ENCODE peak calls at places on chromosomes 7 and 10, in five cellular contexts. E, B, T, L and Y are unnamed samples.

GRCh38 chr10:100009793-100010676 is at the start of gene DNMBP:
- DNase-seq in E (peak), B (peak), T (peak), L (peak), Y (peak)

GRCh38 chr7:27030393-27031001 is 65.3 kb downstream of the HOXA1 start:
- DNase-seq in E (no peak), B (no peak), T (no peak), L (no peak), Y (no peak)

GRCh38 chr7:149497467-149498261 is at the start of gene ZNF746:
- DNase-seq in E (peak), B (peak), T (peak), L (peak), Y (peak)

GRCh38 chr10:27496137-27496536 is 8.0 kb upstream of the RAB18 start:
- DNase-seq in E (no peak), B (no peak), T (no peak), L (no peak), Y (no peak)

GRCh38 chr10:84337199-84337598 is 8.8 kb downstream of the CCSER2 start:
- DNase-seq in E (no peak), B (no peak), T (no peak), L (no peak), Y (no peak)

GRCh38 chr7:93232673-93233018 is 480 bp downstream of the VPS50 start:
- DNase-seq in E (no peak), B (no peak), T (no peak), L (no peak), Y (no peak)

GRCh38 chr7:152176797-152177196 is 151.3 kb downstream of the GALNT11 start:
- DNase-seq in E (no peak), B (no peak), T (no peak), L (no peak), Y (no peak)

GRCh38 chr7:6392712-6393666 is 54.8 kb downstream of the DAGLB start:
- DNase-seq in E (peak), B (peak), T (peak), L (peak), Y (peak)

GRCh38 chr10:6748981-6749630 is 169.0 kb upstream of the PRKCQ start:
- DNase-seq in E (no peak), B (no peak), T (peak), L (no peak), Y (no peak)

GRCh38 chr7:1768835-1769234 is 98.8 kb downstream of the ELFN1 start:
- DNase-seq in E (no peak), B (no peak), T (no peak), L (no peak), Y (no peak)

GRCh38 chr10:34526758-34527730 is 288.1 kb downstream of the PARD3 start:
- DNase-seq in E (no peak), B (no peak), T (no peak), L (no peak), Y (no peak)

GRCh38 chr7:28157826-28158416 is 22.7 kb downstream of the JAZF1 start:
- DNase-seq in E (no peak), B (no peak), T (no peak), L (no peak), Y (no peak)

GRCh38 chr7:3000566-3000965 is 43.1 kb downstream of the CARD11 start:
- DNase-seq in E (no peak), B (no peak), T (no peak), L (no peak), Y (peak)

GRCh38 chr10:11654659-11655058 is 43.2 kb upstream of the USP6NL start:
- DNase-seq in E (no peak), B (no peak), T (no peak), L (no peak), Y (peak)

GRCh38 chr7:149772236-149772820 is 1.1 kb downstream of the ZNF467 start:
- DNase-seq in E (peak), B (peak), T (no peak), L (no peak), Y (peak)

GRCh38 chr7:158957507-158957900 is 101.1 kb downstream of the DYNC2I1 start:
- DNase-seq in E (no peak), B (no peak), T (no peak), L (no peak), Y (no peak)

GRCh38 chr10:7196284-7196683 is 214.6 kb downstream of the SFMBT2 start:
- DNase-seq in E (no peak), B (no peak), T (no peak), L (peak), Y (no peak)

GRCh38 chr7:22361795-22362194 is 4.8 kb upstream of the RAPGEF5 start:
- DNase-seq in E (no peak), B (no peak), T (no peak), L (peak), Y (no peak)

GRCh38 chr10:118800920-118801319 is 46.1 kb upstream of the CACUL1 start:
- DNase-seq in E (no peak), B (no peak), T (no peak), L (no peak), Y (peak)

GRCh38 chr7:151715661-151716338 is 161.1 kb downstream of the PRKAG2 start:
- DNase-seq in E (no peak), B (no peak), T (no peak), L (peak), Y (no peak)

GRCh38 chr7:20835111-20835750 is 48.5 kb upstream of the SP8 start:
- DNase-seq in E (no peak), B (no peak), T (no peak), L (no peak), Y (no peak)

GRCh38 chr10:46018453-46019169 is 11.8 kb downstream of the NCOA4 start:
- DNase-seq in E (no peak), B (no peak), T (no peak), L (no peak), Y (no peak)
- TF ChIP-seq CTCF in E (no peak), B (no peak), T (no peak), L (no peak), Y (no peak)

GRCh38 chr7:73842248-73842895 is at the start of gene METTL27:
- DNase-seq in E (peak), B (peak), T (peak), L (peak), Y (peak)
- TF ChIP-seq POLR2A in E (peak), B (peak), T (peak), L (no peak), Y (no peak)

GRCh38 chr10:127968027-127968441 is 61.1 kb downstream of the PTPRE start:
- DNase-seq in E (no peak), B (no peak), T (no peak), L (no peak), Y (peak)

GRCh38 chr10:127966875-127967274 is 60.0 kb downstream of the PTPRE start:
- DNase-seq in E (no peak), B (no peak), T (no peak), L (no peak), Y (peak)

GRCh38 chr10:127963136-127963535 is 56.2 kb downstream of the PTPRE start:
- DNase-seq in E (no peak), B (no peak), T (no peak), L (no peak), Y (no peak)

GRCh38 chr10:127962205-127962604 is 55.3 kb downstream of the PTPRE start:
- DNase-seq in E (no peak), B (no peak), T (no peak), L (no peak), Y (no peak)

GRCh38 chr10:127964644-127965043 is 57.7 kb downstream of the PTPRE start:
- DNase-seq in E (no peak), B (no peak), T (no peak), L (no peak), Y (peak)
- H3K4me3 ChIP-seq in E (no peak), B (no peak), T (no peak), L (no peak), Y (no peak)

GRCh38 chr7:31814187-31814586 is 127.2 kb downstream of the PPP1R17 start:
- DNase-seq in E (no peak), B (no peak), T (no peak), L (no peak), Y (no peak)
- TF ChIP-seq CTCF in E (no peak), B (no peak), T (no peak), L (no peak), Y (no peak)

GRCh38 chr7:155206286-155207020 is 91.2 kb upstream of the INSIG1 start:
- DNase-seq in E (peak), B (peak), T (peak), L (peak), Y (no peak)

GRCh38 chr7:155204744-155205367 is 92.8 kb upstream of the INSIG1 start:
- DNase-seq in E (no peak), B (no peak), T (no peak), L (no peak), Y (no peak)

GRCh38 chr7:155207335-155208002 is 90.2 kb upstream of the INSIG1 start:
- DNase-seq in E (no peak), B (no peak), T (no peak), L (no peak), Y (no peak)

GRCh38 chr7:155203882-155204691 is 93.6 kb upstream of the INSIG1 start:
- DNase-seq in E (no peak), B (no peak), T (no peak), L (no peak), Y (no peak)

GRCh38 chr7:155205368-155206285 is 92.1 kb upstream of the INSIG1 start:
- DNase-seq in E (peak), B (peak), T (peak), L (peak), Y (peak)
- TF ChIP-seq POLR2A in E (peak), B (peak), T (peak), L (no peak), Y (no peak)

DNA sequence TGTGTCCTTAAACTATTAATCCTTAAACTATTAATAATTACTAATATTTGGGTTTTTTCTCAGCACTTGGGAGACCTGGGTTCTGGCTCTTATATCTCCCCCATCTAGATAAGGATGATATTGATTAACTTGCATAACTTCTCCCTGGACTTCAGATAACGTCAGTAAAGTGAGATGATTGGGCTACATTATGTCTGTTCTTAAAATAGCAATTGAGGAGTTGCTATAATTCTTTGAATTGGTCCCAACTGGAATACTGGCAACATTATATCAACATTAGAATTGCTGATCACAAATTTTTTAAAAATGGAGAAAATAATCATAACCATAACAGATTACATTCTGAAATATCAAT is 1.9 kb downstream of the APBB1IP start:
- DNase-seq in E (no peak), B (no peak), T (no peak), L (no peak), Y (no peak)
- H3K4me3 ChIP-seq in E (no peak), B (no peak), T (no peak), L (peak), Y (no peak)

GRCh38 chr7:36784991-36785940 is 61.0 kb upstream of the AOAH start:
- DNase-seq in E (peak), B (peak), T (peak), L (peak), Y (peak)
- TF ChIP-seq CTCF in E (no peak), B (no peak), T (no peak), L (no peak), Y (no peak)

DNA sequence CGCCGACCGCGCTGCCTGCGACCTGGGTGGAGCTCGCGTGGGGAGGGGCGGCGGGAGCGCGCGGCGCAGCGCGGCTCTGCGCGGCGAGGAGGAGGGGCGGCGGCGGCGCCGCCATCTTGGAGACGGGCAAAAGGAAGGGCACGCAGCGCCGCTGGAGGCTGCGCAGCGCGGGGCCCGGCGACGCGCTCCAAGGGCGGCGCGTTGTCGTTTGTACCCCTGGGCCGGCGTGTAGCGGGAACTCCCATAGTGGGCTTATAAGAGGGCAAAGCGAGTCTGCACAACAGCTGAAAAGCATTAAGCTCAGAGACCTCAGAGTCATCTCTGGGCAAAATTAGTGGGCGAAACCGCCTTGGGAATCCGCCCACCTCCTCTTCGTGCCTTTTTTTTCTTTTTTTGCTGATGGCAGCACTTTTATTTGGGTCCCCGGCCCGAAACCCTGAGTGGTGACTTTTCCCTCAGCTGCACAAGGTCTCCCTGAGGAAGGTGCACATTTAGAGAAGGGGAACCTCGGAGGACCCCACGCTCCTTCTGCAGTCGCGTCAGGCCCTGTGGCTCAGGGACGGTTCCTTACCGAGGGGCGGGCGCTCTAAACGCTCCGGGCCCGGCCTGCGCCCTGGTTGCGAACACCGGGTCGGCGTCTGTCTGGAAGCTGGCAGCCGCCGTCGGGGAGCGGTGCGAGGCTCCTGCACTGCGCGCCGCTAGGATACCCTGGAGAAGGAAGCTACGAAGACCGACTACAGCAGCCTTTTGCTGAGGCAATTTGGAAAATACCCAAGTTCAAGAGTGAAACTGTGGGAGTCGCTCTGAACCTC is 423 bp upstream of the MCMBP start:
- DNase-seq in E (peak), B (peak), T (peak), L (peak), Y (peak)
- TF ChIP-seq POLR2A in E (peak), B (no peak), T (no peak), L (no peak), Y (no peak)